ENCODE peak calls at places on chromosome 11, in nine cellular contexts. One of them, this sample, is unnamed.

GRCh38 chr11:56509439-56509838 is 18.3 kb upstream of the OR5M8 start:
- DNase-seq in HepG2: no peak
- DNase-seq in A549: no peak
- DNase-seq in sigmoid colon: no peak
- DNase-seq in tibial nerve: no peak
- DNase-seq in esophagus muscularis mucosa: no peak
- DNase-seq in suprapubic skin: no peak
- DNase-seq in stomach: no peak
- DNase-seq in transverse colon: peak; percentile 18
- DNase-seq in this sample: no peak

GRCh38 chr11:12269104-12269441 is 108.3 kb upstream of the PARVA start:
- DNase-seq in HepG2: no peak
- DNase-seq in A549: no peak
- DNase-seq in sigmoid colon: peak; percentile 80
- DNase-seq in tibial nerve: no peak
- DNase-seq in esophagus muscularis mucosa: no peak
- DNase-seq in suprapubic skin: no peak
- DNase-seq in stomach: peak; percentile 57
- DNase-seq in transverse colon: no peak
- DNase-seq in this sample: no peak

GRCh38 chr11:27187075-27187847 is 146.6 kb downstream of the BBOX1 start:
- DNase-seq in HepG2: peak; percentile 45
- DNase-seq in A549: no peak
- DNase-seq in sigmoid colon: no peak
- DNase-seq in tibial nerve: no peak
- DNase-seq in esophagus muscularis mucosa: no peak
- DNase-seq in suprapubic skin: no peak
- DNase-seq in stomach: no peak
- DNase-seq in transverse colon: no peak
- DNase-seq in this sample: no peak

GRCh38 chr11:73980001-73980960 is 2.4 kb downstream of the UCP2 start:
- DNase-seq in HepG2: peak; percentile 38
- DNase-seq in A549: no peak
- DNase-seq in sigmoid colon: peak; percentile 63
- DNase-seq in tibial nerve: no peak
- DNase-seq in esophagus muscularis mucosa: no peak
- DNase-seq in suprapubic skin: no peak
- DNase-seq in stomach: peak; percentile 80
- DNase-seq in transverse colon: peak; percentile 83
- DNase-seq in this sample: no peak

GRCh38 chr11:26830757-26831156 is 108.9 kb upstream of the SLC5A12 start:
- DNase-seq in HepG2: no peak
- DNase-seq in A549: no peak
- DNase-seq in sigmoid colon: no peak
- DNase-seq in tibial nerve: no peak
- DNase-seq in esophagus muscularis mucosa: no peak
- DNase-seq in suprapubic skin: no peak
- DNase-seq in stomach: no peak
- DNase-seq in transverse colon: no peak
- DNase-seq in this sample: no peak

GRCh38 chr11:70203749-70204465 is 811 bp downstream of the FADD start:
- DNase-seq in HepG2: peak; percentile 59
- DNase-seq in A549: peak; percentile 54
- DNase-seq in sigmoid colon: peak; percentile 79
- DNase-seq in tibial nerve: no peak
- DNase-seq in esophagus muscularis mucosa: no peak
- DNase-seq in suprapubic skin: no peak
- DNase-seq in stomach: peak; percentile 67
- DNase-seq in transverse colon: peak; percentile 84
- DNase-seq in this sample: peak; percentile 61

GRCh38 chr11:62539238-62539925 is 7.2 kb downstream of the AHNAK start:
- DNase-seq in HepG2: no peak
- DNase-seq in A549: peak; percentile 56
- DNase-seq in sigmoid colon: peak; percentile 93
- DNase-seq in tibial nerve: no peak
- DNase-seq in esophagus muscularis mucosa: no peak
- DNase-seq in suprapubic skin: no peak
- DNase-seq in stomach: peak; percentile 63
- DNase-seq in transverse colon: peak; percentile 80
- DNase-seq in this sample: peak; percentile 89

GRCh38 chr11:115939104-115939503 is 434.9 kb upstream of the CADM1 start:
- DNase-seq in HepG2: no peak
- DNase-seq in A549: no peak
- DNase-seq in sigmoid colon: no peak
- DNase-seq in tibial nerve: no peak
- DNase-seq in esophagus muscularis mucosa: no peak
- DNase-seq in suprapubic skin: no peak
- DNase-seq in stomach: no peak
- DNase-seq in transverse colon: no peak
- DNase-seq in this sample: no peak

GRCh38 chr11:125300791-125301218 is 136.3 kb downstream of the PKNOX2 start:
- DNase-seq in HepG2: no peak
- DNase-seq in A549: peak; percentile 8
- DNase-seq in sigmoid colon: no peak
- DNase-seq in tibial nerve: no peak
- DNase-seq in esophagus muscularis mucosa: no peak
- DNase-seq in suprapubic skin: no peak
- DNase-seq in stomach: no peak
- DNase-seq in transverse colon: no peak
- DNase-seq in this sample: no peak

GRCh38 chr11:9203715-9204311 is 61.3 kb downstream of the DENND5A start:
- DNase-seq in HepG2: peak; percentile 10
- DNase-seq in A549: no peak
- DNase-seq in sigmoid colon: no peak
- DNase-seq in tibial nerve: no peak
- DNase-seq in esophagus muscularis mucosa: no peak
- DNase-seq in suprapubic skin: no peak
- DNase-seq in stomach: no peak
- DNase-seq in transverse colon: no peak
- DNase-seq in this sample: no peak

GRCh38 chr11:17827006-17827405 is 92.4 kb downstream of the KCNC1 start:
- DNase-seq in HepG2: peak; percentile 7
- DNase-seq in A549: peak; percentile 11
- DNase-seq in sigmoid colon: no peak
- DNase-seq in tibial nerve: no peak
- DNase-seq in esophagus muscularis mucosa: no peak
- DNase-seq in suprapubic skin: no peak
- DNase-seq in stomach: no peak
- DNase-seq in transverse colon: no peak
- DNase-seq in this sample: no peak

GRCh38 chr11:17822021-17822781 is 87.6 kb downstream of the KCNC1 start:
- DNase-seq in HepG2: no peak
- DNase-seq in A549: no peak
- DNase-seq in sigmoid colon: no peak
- DNase-seq in tibial nerve: no peak
- DNase-seq in esophagus muscularis mucosa: no peak
- DNase-seq in suprapubic skin: no peak
- DNase-seq in stomach: no peak
- DNase-seq in transverse colon: no peak
- DNase-seq in this sample: no peak
- TF ChIP-seq EP300 in HepG2: no peak
- TF ChIP-seq EP300 in A549: no peak
- TF ChIP-seq EP300 in sigmoid colon: no peak
- TF ChIP-seq EP300 in tibial nerve: no peak
- TF ChIP-seq EP300 in esophagus muscularis mucosa: no peak
- TF ChIP-seq EP300 in suprapubic skin: no peak
- TF ChIP-seq EP300 in stomach: no peak
- TF ChIP-seq EP300 in transverse colon: no peak
- TF ChIP-seq EP300 in this sample: no peak

GRCh38 chr11:114815176-114815575 is 136.8 kb downstream of the NXPE2 start:
- DNase-seq in HepG2: no peak
- DNase-seq in A549: no peak
- DNase-seq in sigmoid colon: no peak
- DNase-seq in tibial nerve: no peak
- DNase-seq in esophagus muscularis mucosa: no peak
- DNase-seq in suprapubic skin: no peak
- DNase-seq in stomach: no peak
- DNase-seq in transverse colon: no peak
- DNase-seq in this sample: no peak
- H3K27ac ChIP-seq in HepG2: no peak overlapping the region
- H3K27ac ChIP-seq in A549: no peak overlapping the region
- H3K27ac ChIP-seq in sigmoid colon: no peak overlapping the region
- H3K27ac ChIP-seq in tibial nerve: no peak overlapping the region
- H3K27ac ChIP-seq in esophagus muscularis mucosa: no peak overlapping the region
- H3K27ac ChIP-seq in suprapubic skin: no peak overlapping the region
- H3K27ac ChIP-seq in stomach: no peak overlapping the region
- H3K27ac ChIP-seq in transverse colon: no peak overlapping the region
- H3K27ac ChIP-seq in this sample: no peak overlapping the region

GRCh38 chr11:10885703-10886363 is 28.0 kb upstream of the ZBED5 start:
- DNase-seq in HepG2: no peak
- DNase-seq in A549: peak; percentile 18
- DNase-seq in sigmoid colon: no peak
- DNase-seq in tibial nerve: no peak
- DNase-seq in esophagus muscularis mucosa: no peak
- DNase-seq in suprapubic skin: no peak
- DNase-seq in stomach: no peak
- DNase-seq in transverse colon: no peak
- DNase-seq in this sample: no peak
- TF ChIP-seq EP300 in HepG2: no peak
- TF ChIP-seq EP300 in A549: peak; percentile 89
- TF ChIP-seq EP300 in sigmoid colon: peak; percentile 34
- TF ChIP-seq EP300 in tibial nerve: no peak
- TF ChIP-seq EP300 in esophagus muscularis mucosa: no peak
- TF ChIP-seq EP300 in suprapubic skin: no peak
- TF ChIP-seq EP300 in stomach: no peak
- TF ChIP-seq EP300 in transverse colon: no peak
- TF ChIP-seq EP300 in this sample: no peak

DNA sequence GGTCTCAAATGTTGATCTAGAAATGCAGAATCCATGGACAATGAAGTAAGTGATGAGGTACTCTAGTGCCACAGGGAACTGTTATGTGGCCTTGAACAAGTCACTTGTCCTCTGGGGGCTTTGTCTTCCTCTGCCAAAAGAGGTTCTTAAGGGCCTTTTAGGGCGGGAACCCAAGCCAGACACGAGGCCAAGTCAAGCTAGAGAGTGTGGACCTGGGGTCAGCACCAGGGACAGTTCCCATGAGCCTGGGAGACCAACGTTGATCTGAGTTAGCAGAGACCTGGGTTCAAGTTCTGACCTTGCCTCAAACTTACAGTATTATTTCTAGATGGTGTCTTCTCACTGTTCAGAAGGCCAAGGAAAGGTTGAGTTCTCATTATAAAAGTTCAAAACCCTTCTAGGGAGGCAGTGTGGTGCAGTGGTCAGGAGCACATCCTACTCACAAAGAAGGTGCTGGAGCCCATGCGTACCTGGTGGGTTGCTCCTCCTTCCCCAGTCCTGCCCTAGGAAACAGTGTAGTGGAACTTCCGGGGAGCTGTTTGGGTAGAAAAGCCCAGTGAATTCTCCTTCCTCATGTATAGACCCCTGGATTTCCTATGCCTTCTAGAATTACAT is 121.5 kb downstream of the CHST1 start:
- DNase-seq in HepG2: no peak
- DNase-seq in A549: no peak
- DNase-seq in sigmoid colon: no peak
- DNase-seq in tibial nerve: no peak
- DNase-seq in esophagus muscularis mucosa: no peak
- DNase-seq in suprapubic skin: no peak
- DNase-seq in stomach: no peak
- DNase-seq in transverse colon: no peak
- DNase-seq in this sample: no peak
- H3K27ac ChIP-seq in HepG2: no peak overlapping the region
- H3K27ac ChIP-seq in A549: no peak overlapping the region
- H3K27ac ChIP-seq in sigmoid colon: no peak overlapping the region
- H3K27ac ChIP-seq in tibial nerve: no peak overlapping the region
- H3K27ac ChIP-seq in esophagus muscularis mucosa: no peak overlapping the region
- H3K27ac ChIP-seq in suprapubic skin: no peak overlapping the region
- H3K27ac ChIP-seq in stomach: no peak overlapping the region
- H3K27ac ChIP-seq in transverse colon: no peak overlapping the region
- H3K27ac ChIP-seq in this sample: no peak overlapping the region

DNA sequence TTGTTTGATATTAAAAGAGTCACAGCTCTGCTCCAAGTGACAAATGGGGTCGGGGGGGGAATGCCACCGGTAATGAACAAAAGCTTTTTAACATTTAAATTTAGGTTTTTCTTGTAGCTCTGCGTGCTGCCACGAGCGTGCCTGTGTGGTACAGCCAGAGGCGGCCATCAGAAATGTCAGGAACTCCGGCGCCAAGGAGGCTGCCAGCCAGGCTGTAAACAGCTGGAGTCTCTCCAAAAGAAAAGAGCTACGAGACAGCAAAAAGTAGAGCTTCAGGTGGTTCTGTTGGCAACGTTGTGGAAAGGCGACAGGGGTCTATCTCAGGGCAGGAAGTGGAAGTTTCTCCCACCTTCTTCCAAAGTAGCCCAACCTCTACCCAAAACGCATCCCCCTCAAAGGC is 532.8 kb downstream of the OPCML start:
- DNase-seq in HepG2: no peak
- DNase-seq in A549: no peak
- DNase-seq in sigmoid colon: no peak
- DNase-seq in tibial nerve: no peak
- DNase-seq in esophagus muscularis mucosa: no peak
- DNase-seq in suprapubic skin: no peak
- DNase-seq in stomach: no peak
- DNase-seq in transverse colon: no peak
- DNase-seq in this sample: no peak
- TF ChIP-seq EP300 in HepG2: no peak
- TF ChIP-seq EP300 in A549: no peak
- TF ChIP-seq EP300 in sigmoid colon: no peak
- TF ChIP-seq EP300 in tibial nerve: no peak
- TF ChIP-seq EP300 in esophagus muscularis mucosa: no peak
- TF ChIP-seq EP300 in suprapubic skin: no peak
- TF ChIP-seq EP300 in stomach: no peak
- TF ChIP-seq EP300 in transverse colon: no peak
- TF ChIP-seq EP300 in this sample: no peak

GRCh38 chr11:96037267-96037990 is 113.5 kb upstream of the MTMR2 start:
- DNase-seq in HepG2: no peak
- DNase-seq in A549: no peak
- DNase-seq in sigmoid colon: no peak
- DNase-seq in tibial nerve: no peak
- DNase-seq in esophagus muscularis mucosa: no peak
- DNase-seq in suprapubic skin: no peak
- DNase-seq in stomach: no peak
- DNase-seq in transverse colon: no peak
- DNase-seq in this sample: no peak

GRCh38 chr11:96035031-96035743 is 111.3 kb upstream of the MTMR2 start:
- DNase-seq in HepG2: no peak
- DNase-seq in A549: no peak
- DNase-seq in sigmoid colon: no peak
- DNase-seq in tibial nerve: no peak
- DNase-seq in esophagus muscularis mucosa: no peak
- DNase-seq in suprapubic skin: no peak
- DNase-seq in stomach: no peak
- DNase-seq in transverse colon: no peak
- DNase-seq in this sample: no peak

GRCh38 chr11:96035744-96036087 is 111.8 kb upstream of the MTMR2 start:
- DNase-seq in HepG2: no peak
- DNase-seq in A549: no peak
- DNase-seq in sigmoid colon: no peak
- DNase-seq in tibial nerve: no peak
- DNase-seq in esophagus muscularis mucosa: no peak
- DNase-seq in suprapubic skin: no peak
- DNase-seq in stomach: no peak
- DNase-seq in transverse colon: no peak
- DNase-seq in this sample: no peak

GRCh38 chr11:96038046-96038445 is 114.1 kb upstream of the MTMR2 start:
- DNase-seq in HepG2: no peak
- DNase-seq in A549: no peak
- DNase-seq in sigmoid colon: no peak
- DNase-seq in tibial nerve: no peak
- DNase-seq in esophagus muscularis mucosa: no peak
- DNase-seq in suprapubic skin: no peak
- DNase-seq in stomach: no peak
- DNase-seq in transverse colon: no peak
- DNase-seq in this sample: no peak

GRCh38 chr11:96036863-96037262 is 113.0 kb upstream of the MTMR2 start:
- DNase-seq in HepG2: no peak
- DNase-seq in A549: no peak
- DNase-seq in sigmoid colon: no peak
- DNase-seq in tibial nerve: no peak
- DNase-seq in esophagus muscularis mucosa: no peak
- DNase-seq in suprapubic skin: no peak
- DNase-seq in stomach: no peak
- DNase-seq in transverse colon: no peak
- DNase-seq in this sample: no peak
- H3K27ac ChIP-seq in HepG2: no peak overlapping the region
- H3K27ac ChIP-seq in A549: no peak overlapping the region
- H3K27ac ChIP-seq in sigmoid colon: no peak overlapping the region
- H3K27ac ChIP-seq in tibial nerve: no peak overlapping the region
- H3K27ac ChIP-seq in esophagus muscularis mucosa: no peak overlapping the region
- H3K27ac ChIP-seq in suprapubic skin: peak overlapping the region; percentile 46
- H3K27ac ChIP-seq in stomach: no peak overlapping the region
- H3K27ac ChIP-seq in transverse colon: no peak overlapping the region
- H3K27ac ChIP-seq in this sample: no peak overlapping the region